ENCODE peak calls at places on chromosomes 13 and 19, in eight cellular contexts. Q, X, D, V, E, L, F and R are unnamed samples.

GRCh38 chr19:10353793-10354391 is 14.5 kb upstream of the ICAM3 start:
- DNase-seq in E (no peak), L (peak; percentile 100), V (peak; percentile 54), Q (no peak), X (peak; percentile 63), F (no peak), D (peak; percentile 39), R (peak; percentile 99)

GRCh38 chr19:38920529-38921419 is 8.8 kb upstream of the CCER2 start:
- DNase-seq in V (no peak), F (no peak), X (no peak), L (no peak), E (no peak), D (no peak), Q (no peak), R (no peak)

GRCh38 chr13:91184244-91184926 is 163.1 kb upstream of the MIR17HG start:
- DNase-seq in D (no peak), X (no peak), E (no peak), F (no peak), L (no peak), Q (no peak), V (no peak), R (no peak)

GRCh38 chr19:41541990-41542584 is 33.9 kb upstream of the CEACAM21 start:
- DNase-seq in D (no peak), F (no peak), V (no peak), L (peak; percentile 81), Q (peak; percentile 71), E (no peak), X (peak; percentile 82), R (peak; percentile 63)

GRCh38 chr19:2476451-2477140 is 669 bp downstream of the GADD45B start:
- DNase-seq in D (peak; percentile 64), F (no peak), E (no peak), Q (peak; percentile 81), X (peak; percentile 73), L (peak; percentile 67), V (peak; percentile 46), R (peak; percentile 38)

GRCh38 chr19:15098505-15098904 is 8.7 kb upstream of the SYDE1 start:
- DNase-seq in E (no peak), D (no peak), Q (no peak), F (no peak), L (no peak), V (no peak), X (no peak), R (no peak)

GRCh38 chr19:10769533-10770491 is 51.9 kb downstream of the DNM2 start:
- DNase-seq in V (peak; percentile 64), L (no peak), D (no peak), X (no peak), E (peak; percentile 75), Q (no peak), F (no peak), R (peak; percentile 51)

GRCh38 chr19:52336976-52337375 is 933 bp downstream of the ZNF610 start:
- DNase-seq in X (no peak), E (no peak), D (no peak), Q (no peak), V (no peak), L (no peak), F (no peak), R (no peak)

GRCh38 chr19:27925202-27925601 is 1287.7 kb downstream of the UQCRFS1 start:
- DNase-seq in F (no peak), X (no peak), E (no peak), D (no peak), V (no peak), L (no peak), Q (no peak), R (no peak)

GRCh38 chr19:57664269-57665127 is 4.2 kb upstream of the ZSCAN4 start:
- DNase-seq in X (peak; percentile 8), V (peak; percentile 64), E (peak; percentile 37), F (no peak), L (peak; percentile 67), Q (peak; percentile 63), D (peak; percentile 49), R (peak; percentile 76)

GRCh38 chr13:51286135-51287002 is 53.1 kb upstream of the SERPINE3 start:
- DNase-seq in D (peak; percentile 64), E (peak; percentile 79), F (peak; percentile 10), L (peak; percentile 89), V (peak; percentile 62), Q (peak; percentile 83), X (peak; percentile 83), R (peak; percentile 87)

GRCh38 chr19:49290517-49290916 is 34.5 kb downstream of the SLC6A16 start:
- DNase-seq in F (no peak), D (no peak), L (no peak), X (no peak), Q (no peak), V (no peak), E (no peak), R (no peak)

GRCh38 chr13:32135655-32136054 is 104.1 kb downstream of the FRY start:
- DNase-seq in F (no peak), L (no peak), D (no peak), E (no peak), V (no peak), Q (no peak), X (no peak), R (no peak)

GRCh38 chr19:38223119-38223523 is 901 bp downstream of the DPF1 start:
- DNase-seq in L (no peak), X (no peak), F (no peak), D (peak; percentile 30), Q (no peak), V (no peak), E (no peak), R (no peak)

GRCh38 chr13:71867101-71867814 is at the start of gene DACH1:
- DNase-seq in Q (peak; percentile 42), X (peak; percentile 1), F (peak; percentile 22), D (peak; percentile 32), E (no peak), L (peak; percentile 29), V (peak; percentile 8), R (peak; percentile 79)

GRCh38 chr19:54273811-54274210 is 7.1 kb downstream of the LILRB2 start:
- DNase-seq in D (no peak), E (no peak), L (no peak), F (no peak), Q (no peak), V (no peak), X (no peak), R (no peak)

GRCh38 chr19:3868770-3869456 is at the start of gene ZFR2:
- DNase-seq in F (no peak), D (peak; percentile 49), E (no peak), L (peak; percentile 83), X (peak; percentile 16), Q (no peak), V (no peak), R (peak; percentile 28)

GRCh38 chr19:55526216-55527196 is 10.4 kb downstream of the SBK2 start:
- DNase-seq in X (no peak), D (no peak), L (no peak), V (peak; percentile 50), F (no peak), E (peak; percentile 5), Q (peak; percentile 71), R (peak; percentile 50)

GRCh38 chr19:30881986-30882385 is 467.2 kb downstream of the TSHZ3 start:
- DNase-seq in V (no peak), D (no peak), F (no peak), X (no peak), Q (no peak), E (peak; percentile 7), L (no peak), R (no peak)

GRCh38 chr19:10228925-10229324 is 2.2 kb downstream of the S1PR2 start:
- DNase-seq in E (no peak), Q (no peak), F (no peak), V (no peak), X (peak; percentile 38), D (peak; percentile 79), L (peak; percentile 54), R (peak; percentile 62)

GRCh38 chr19:6811906-6812305 is 39.4 kb downstream of the VAV1 start:
- DNase-seq in V (no peak), E (no peak), F (peak; percentile 30), Q (no peak), L (no peak), X (no peak), D (no peak), R (peak; percentile 45)

GRCh38 chr19:17001603-17002183 is 24.9 kb downstream of the CPAMD8 start:
- DNase-seq in D (peak; percentile 65), X (peak; percentile 60), Q (peak; percentile 54), V (no peak), E (no peak), F (no peak), L (no peak), R (no peak)

GRCh38 chr19:40139533-40140287 is 49.0 kb upstream of the ZNF780A start:
- DNase-seq in E (no peak), F (peak; percentile 5), Q (no peak), V (no peak), D (peak; percentile 45), X (no peak), L (no peak), R (no peak)

GRCh38 chr13:96191367-96191766 is 101.5 kb downstream of the HS6ST3 start:
- DNase-seq in D (no peak), V (no peak), X (no peak), E (no peak), L (no peak), F (no peak), Q (no peak), R (no peak)